ENCODE peak calls at places on chromosomes 6 and 20, in four cellular contexts. E is T-helper 2 cell, Z is GM04503, I is mucosa of descending colon. S is an unnamed sample.

GRCh38 chr20:5870462-5871021 is 79.8 kb downstream of the TRMT6 start:
- DNase-seq in I (no peak), E (no peak), Z (no peak), S (no peak)

GRCh38 chr6:163991326-163991725 is 576.8 kb downstream of the QKI start:
- DNase-seq in Z (no peak), E (no peak), I (no peak), S (no peak)

GRCh38 chr6:28134015-28134414 is 7.7 kb upstream of the ZKSCAN8 start:
- DNase-seq in I (no peak), Z (no peak), E (no peak), S (no peak)

GRCh38 chr6:152118678-152119077 is 311.2 kb downstream of the ESR1 start:
- DNase-seq in Z (no peak), I (no peak), E (no peak), S (no peak)

GRCh38 chr6:170023620-170024521 is 267.0 kb downstream of the DLL1 start:
- DNase-seq in E (no peak), I (no peak), Z (no peak), S (no peak)

GRCh38 chr6:3410385-3411360 is 46.2 kb downstream of the SLC22A23 start:
- DNase-seq in Z (no peak), I (peak; percentile 58), E (peak; percentile 51), S (peak; percentile 73)

GRCh38 chr6:36245572-36246031 is 24.3 kb upstream of the PNPLA1 start:
- DNase-seq in I (peak; percentile 69), E (no peak), Z (no peak), S (peak; percentile 72)

GRCh38 chr20:60765821-60766403 is 486.1 kb upstream of the CDH4 start:
- DNase-seq in Z (no peak), E (no peak), I (no peak), S (no peak)

GRCh38 chr6:80454197-80454596 is 347.7 kb downstream of the BCKDHB start:
- DNase-seq in I (no peak), Z (peak; percentile 96), E (no peak), S (no peak)